ENCODE peak calls at places on chromosomes 13 and 19, in four cellular contexts. Q is esophagus squamous epithelium; M is T-helper 17 cell; O is stimulated activated CD8-positive, alpha-beta memory T cell treated with anti-CD3 and anti-CD28 coated beads, Interleukin-4, amount 100 ng/mL, for 1 hour. K is an unnamed sample.
A peak's percentile ranks its signal among the peaks of the same experiment; 100 is the strongest.

GRCh38 chr19:2494447-2495129 is 18.7 kb downstream of the GADD45B start:
- DNase-seq in Q (no peak), M (peak; percentile 19), O (peak; percentile 43), K (no peak)

GRCh38 chr13:50286376-50286775 is 271.1 kb downstream of the KCNRG start:
- DNase-seq in M (no peak), O (no peak), Q (no peak), K (no peak)

GRCh38 chr13:114015608-114016295 is 41.9 kb upstream of the C13orf46 start:
- DNase-seq in Q (no peak), M (no peak), O (no peak), K (no peak)

GRCh38 chr13:23778007-23778687 is 111.1 kb downstream of the MIPEP start:
- DNase-seq in O (no peak), Q (no peak), M (no peak), K (no peak)

GRCh38 chr19:51441410-51442390 is 16.6 kb downstream of the SIGLEC8 start:
- DNase-seq in O (peak; percentile 72), Q (no peak), M (peak; percentile 59), K (no peak)

GRCh38 chr13:90591260-90591926 is 756.1 kb upstream of the MIR17HG start:
- DNase-seq in O (no peak), Q (no peak), M (no peak), K (no peak)

GRCh38 chr19:36054733-36055686 is at the start of gene WDR62:
- DNase-seq in O (peak; percentile 90), Q (peak; percentile 89), M (peak; percentile 89), K (no peak)

GRCh38 chr19:6610934-6611370 is 20.0 kb upstream of the CD70 start:
- DNase-seq in M (no peak), Q (no peak), O (no peak), K (no peak)

GRCh38 chr13:29594710-29595379 is 643 bp downstream of the SLC7A1 start:
- DNase-seq in O (peak; percentile 35), Q (no peak), M (peak; percentile 17), K (no peak)

GRCh38 chr13:101627556-101627943 is 175.1 kb downstream of the ITGBL1 start:
- DNase-seq in Q (no peak), M (no peak), O (no peak), K (no peak)

GRCh38 chr19:12648088-12648487 is 18.5 kb downstream of the MAN2B1 start:
- DNase-seq in Q (no peak), O (no peak), M (no peak), K (no peak)

GRCh38 chr19:56972291-56972914 is 131.9 kb upstream of the PEG3 start:
- DNase-seq in Q (no peak), M (no peak), O (no peak), K (no peak)

GRCh38 chr19:35098413-35099049 is 17.1 kb upstream of the FXYD3 start:
- DNase-seq in Q (no peak), O (no peak), M (no peak), K (no peak)

GRCh38 chr13:113143466-113144254 is 14.8 kb upstream of the PROZ start:
- DNase-seq in Q (no peak), O (no peak), M (no peak), K (peak; percentile 91)

GRCh38 chr13:78398743-78399410 is 204.5 kb downstream of the POU4F1 start:
- DNase-seq in Q (no peak), O (no peak), M (no peak), K (no peak)

GRCh38 chr19:38234615-38235014 is 10.6 kb upstream of the DPF1 start:
- DNase-seq in M (no peak), Q (no peak), O (no peak), K (no peak)

GRCh38 chr19:35975608-35976214 is 19.3 kb upstream of the SDHAF1 start:
- DNase-seq in O (no peak), M (no peak), Q (no peak), K (no peak)

GRCh38 chr13:112454648-112455334 is 78.6 kb downstream of the SPACA7 start:
- DNase-seq in M (no peak), O (no peak), Q (no peak), K (peak; percentile 64)

GRCh38 chr13:33744589-33745369 is 73.2 kb upstream of the RFC3 start:
- DNase-seq in O (no peak), Q (no peak), M (no peak), K (no peak)

GRCh38 chr19:4534836-4535658 is at the start of gene PLIN5:
- DNase-seq in O (no peak), M (no peak), Q (no peak), K (no peak)

GRCh38 chr19:47444388-47444821 is 25.1 kb upstream of the MEIS3 start:
- DNase-seq in M (no peak), Q (no peak), O (no peak), K (no peak)

GRCh38 chr19:23822735-23823134 is 64.0 kb upstream of the ZNF681 start:
- DNase-seq in M (no peak), Q (no peak), O (no peak), K (no peak)

GRCh38 chr13:40665061-40665753 is 1.2 kb downstream of the FOXO1 start:
- DNase-seq in Q (no peak), O (no peak), M (no peak), K (no peak)

GRCh38 chr19:2517881-2518601 is 42.1 kb downstream of the GADD45B start:
- DNase-seq in Q (no peak), O (no peak), M (no peak), K (no peak)

GRCh38 chr19:48481846-48482639 is 12.9 kb downstream of the CYTH2 start:
- DNase-seq in O (no peak), Q (no peak), M (no peak), K (no peak)

GRCh38 chr13:31588923-31589322 is 150.4 kb upstream of the RXFP2 start:
- DNase-seq in M (no peak), Q (no peak), O (no peak), K (no peak)

GRCh38 chr13:49124693-49125304 is 95.3 kb upstream of the MLNR start:
- DNase-seq in Q (no peak), O (no peak), M (no peak), K (no peak)

GRCh38 chr19:49362926-49363264 is 679 bp upstream of the TEAD2 start:
- DNase-seq in Q (no peak), O (no peak), M (no peak), K (no peak)

GRCh38 chr19:43774103-43774939 is 6.5 kb downstream of the KCNN4 start:
- DNase-seq in O (no peak), M (no peak), Q (no peak), K (no peak)

GRCh38 chr13:112765734-112766133 is 75.9 kb downstream of the ATP11A start:
- DNase-seq in Q (no peak), M (no peak), O (no peak), K (no peak)

GRCh38 chr13:109869312-109870237 is 83.2 kb upstream of the IRS2 start:
- DNase-seq in M (no peak), Q (no peak), O (no peak), K (peak; percentile 88)

GRCh38 chr19:6211632-6212402 is 68.0 kb downstream of the MLLT1 start:
- DNase-seq in Q (no peak), O (no peak), M (no peak), K (no peak)

GRCh38 chr13:103351035-103351828 is 285.0 kb upstream of the SLC10A2 start:
- DNase-seq in Q (no peak), M (no peak), O (no peak), K (no peak)

GRCh38 chr13:106466691-106467405 is 68.6 kb downstream of the EFNB2 start:
- DNase-seq in O (no peak), Q (no peak), M (no peak), K (no peak)

GRCh38 chr13:24747248-24748151 is 16.5 kb upstream of the RNF17 start:
- DNase-seq in M (no peak), O (no peak), Q (no peak), K (no peak)

GRCh38 chr19:5782945-5783919 is 1.3 kb downstream of the PRR22 start:
- DNase-seq in Q (no peak), O (no peak), M (no peak), K (peak; percentile 93)

K was measured in vagina.